ENCODE peak calls at places on chromosome 5, in eight cellular contexts. One of them, this sample, is unnamed.

GRCh38 chr5:36744041-36744677 is 132.4 kb upstream of the NIPBL start:
- DNase-seq in GM23338: no peak
- DNase-seq in activated T-cell treated with anti-CD3 and anti-CD28 coated beads for 24 hours: no peak
- DNase-seq in OCI-LY7: no peak
- DNase-seq in T follicular helper cell: no peak
- DNase-seq in AG08396: no peak
- DNase-seq in HTR-8/SVneo: no peak
- DNase-seq in fibroblast of villous mesenchyme: peak
- DNase-seq in this sample: peak

GRCh38 chr5:180316586-180316985 is 24.7 kb upstream of the MAPK9 start:
- DNase-seq in HTR-8/SVneo: no peak
- DNase-seq in OCI-LY7: no peak
- DNase-seq in GM23338: no peak
- DNase-seq in T follicular helper cell: no peak
- DNase-seq in activated T-cell treated with anti-CD3 and anti-CD28 coated beads for 24 hours: no peak
- DNase-seq in AG08396: no peak
- DNase-seq in fibroblast of villous mesenchyme: no peak
- DNase-seq in this sample: no peak

GRCh38 chr5:177426566-177427210 is at the start of gene GRK6:
- DNase-seq in T follicular helper cell: peak
- DNase-seq in OCI-LY7: peak
- DNase-seq in fibroblast of villous mesenchyme: peak
- DNase-seq in HTR-8/SVneo: peak
- DNase-seq in activated T-cell treated with anti-CD3 and anti-CD28 coated beads for 24 hours: peak
- DNase-seq in GM23338: peak
- DNase-seq in AG08396: no peak
- DNase-seq in this sample: no peak

GRCh38 chr5:179232091-179232490 is 113.2 kb downstream of the ADAMTS2 start:
- DNase-seq in GM23338: no peak
- DNase-seq in activated T-cell treated with anti-CD3 and anti-CD28 coated beads for 24 hours: no peak
- DNase-seq in HTR-8/SVneo: no peak
- DNase-seq in fibroblast of villous mesenchyme: no peak
- DNase-seq in OCI-LY7: no peak
- DNase-seq in AG08396: no peak
- DNase-seq in T follicular helper cell: no peak
- DNase-seq in this sample: no peak

GRCh38 chr5:51380603-51381207 is 2.5 kb upstream of the ISL1 start:
- DNase-seq in activated T-cell treated with anti-CD3 and anti-CD28 coated beads for 24 hours: no peak
- DNase-seq in GM23338: peak
- DNase-seq in T follicular helper cell: no peak
- DNase-seq in OCI-LY7: peak
- DNase-seq in HTR-8/SVneo: no peak
- DNase-seq in AG08396: peak
- DNase-seq in fibroblast of villous mesenchyme: peak
- DNase-seq in this sample: peak

GRCh38 chr5:96177303-96177869 is 215.7 kb upstream of the ELL2 start:
- DNase-seq in GM23338: no peak
- DNase-seq in HTR-8/SVneo: peak
- DNase-seq in T follicular helper cell: no peak
- DNase-seq in AG08396: peak
- DNase-seq in activated T-cell treated with anti-CD3 and anti-CD28 coated beads for 24 hours: no peak
- DNase-seq in fibroblast of villous mesenchyme: peak
- DNase-seq in OCI-LY7: no peak
- DNase-seq in this sample: peak

GRCh38 chr5:116406306-116407041 is 168.1 kb downstream of the SEMA6A start:
- DNase-seq in activated T-cell treated with anti-CD3 and anti-CD28 coated beads for 24 hours: no peak
- DNase-seq in OCI-LY7: no peak
- DNase-seq in T follicular helper cell: no peak
- DNase-seq in AG08396: no peak
- DNase-seq in fibroblast of villous mesenchyme: no peak
- DNase-seq in GM23338: no peak
- DNase-seq in HTR-8/SVneo: no peak
- DNase-seq in this sample: no peak

GRCh38 chr5:60036539-60036938 is 143.0 kb upstream of the PDE4D start:
- DNase-seq in HTR-8/SVneo: no peak
- DNase-seq in AG08396: no peak
- DNase-seq in T follicular helper cell: no peak
- DNase-seq in fibroblast of villous mesenchyme: no peak
- DNase-seq in activated T-cell treated with anti-CD3 and anti-CD28 coated beads for 24 hours: no peak
- DNase-seq in OCI-LY7: no peak
- DNase-seq in GM23338: no peak
- DNase-seq in this sample: no peak

GRCh38 chr5:38379360-38379827 is 121.0 kb downstream of the EGFLAM start:
- DNase-seq in HTR-8/SVneo: no peak
- DNase-seq in activated T-cell treated with anti-CD3 and anti-CD28 coated beads for 24 hours: no peak
- DNase-seq in GM23338: peak
- DNase-seq in OCI-LY7: no peak
- DNase-seq in T follicular helper cell: no peak
- DNase-seq in fibroblast of villous mesenchyme: peak
- DNase-seq in AG08396: no peak
- DNase-seq in this sample: peak

GRCh38 chr5:180802325-180803180 is at the start of gene MGAT1:
- DNase-seq in GM23338: peak
- DNase-seq in T follicular helper cell: peak
- DNase-seq in fibroblast of villous mesenchyme: peak
- DNase-seq in OCI-LY7: peak
- DNase-seq in AG08396: peak
- DNase-seq in activated T-cell treated with anti-CD3 and anti-CD28 coated beads for 24 hours: peak
- DNase-seq in HTR-8/SVneo: peak
- DNase-seq in this sample: peak

GRCh38 chr5:14161825-14162556 is 18.8 kb downstream of the TRIO start:
- DNase-seq in OCI-LY7: no peak
- DNase-seq in AG08396: no peak
- DNase-seq in fibroblast of villous mesenchyme: peak
- DNase-seq in GM23338: no peak
- DNase-seq in activated T-cell treated with anti-CD3 and anti-CD28 coated beads for 24 hours: no peak
- DNase-seq in HTR-8/SVneo: no peak
- DNase-seq in T follicular helper cell: no peak
- DNase-seq in this sample: no peak

GRCh38 chr5:111066261-111066938 is 5.1 kb upstream of the TSLP start:
- DNase-seq in activated T-cell treated with anti-CD3 and anti-CD28 coated beads for 24 hours: no peak
- DNase-seq in AG08396: no peak
- DNase-seq in HTR-8/SVneo: no peak
- DNase-seq in GM23338: no peak
- DNase-seq in T follicular helper cell: no peak
- DNase-seq in OCI-LY7: no peak
- DNase-seq in fibroblast of villous mesenchyme: no peak
- DNase-seq in this sample: peak

GRCh38 chr5:144547098-144547499 is 376.4 kb downstream of the KCTD16 start:
- DNase-seq in fibroblast of villous mesenchyme: no peak
- DNase-seq in HTR-8/SVneo: no peak
- DNase-seq in T follicular helper cell: no peak
- DNase-seq in GM23338: no peak
- DNase-seq in AG08396: no peak
- DNase-seq in OCI-LY7: no peak
- DNase-seq in activated T-cell treated with anti-CD3 and anti-CD28 coated beads for 24 hours: no peak
- DNase-seq in this sample: no peak

GRCh38 chr5:83368317-83368716 is 103.2 kb upstream of the VCAN start:
- DNase-seq in T follicular helper cell: no peak
- DNase-seq in fibroblast of villous mesenchyme: peak
- DNase-seq in AG08396: no peak
- DNase-seq in HTR-8/SVneo: no peak
- DNase-seq in GM23338: no peak
- DNase-seq in OCI-LY7: no peak
- DNase-seq in activated T-cell treated with anti-CD3 and anti-CD28 coated beads for 24 hours: no peak
- DNase-seq in this sample: peak

GRCh38 chr5:90968319-90968718 is 409.7 kb downstream of the ADGRV1 start:
- DNase-seq in HTR-8/SVneo: no peak
- DNase-seq in activated T-cell treated with anti-CD3 and anti-CD28 coated beads for 24 hours: no peak
- DNase-seq in T follicular helper cell: no peak
- DNase-seq in GM23338: no peak
- DNase-seq in fibroblast of villous mesenchyme: peak
- DNase-seq in OCI-LY7: no peak
- DNase-seq in AG08396: no peak
- DNase-seq in this sample: peak

GRCh38 chr5:155260798-155261197 is 247.2 kb downstream of the KIF4B start:
- DNase-seq in OCI-LY7: peak
- DNase-seq in T follicular helper cell: no peak
- DNase-seq in HTR-8/SVneo: no peak
- DNase-seq in activated T-cell treated with anti-CD3 and anti-CD28 coated beads for 24 hours: no peak
- DNase-seq in GM23338: peak
- DNase-seq in fibroblast of villous mesenchyme: no peak
- DNase-seq in AG08396: no peak
- DNase-seq in this sample: no peak

GRCh38 chr5:83364322-83365299 is 106.9 kb upstream of the VCAN start:
- DNase-seq in fibroblast of villous mesenchyme: no peak
- DNase-seq in HTR-8/SVneo: no peak
- DNase-seq in OCI-LY7: no peak
- DNase-seq in GM23338: no peak
- DNase-seq in T follicular helper cell: no peak
- DNase-seq in AG08396: no peak
- DNase-seq in activated T-cell treated with anti-CD3 and anti-CD28 coated beads for 24 hours: no peak
- DNase-seq in this sample: no peak

GRCh38 chr5:108531367-108532211 is 149.7 kb upstream of the FBXL17 start:
- DNase-seq in fibroblast of villous mesenchyme: peak
- DNase-seq in HTR-8/SVneo: no peak
- DNase-seq in AG08396: no peak
- DNase-seq in OCI-LY7: no peak
- DNase-seq in GM23338: no peak
- DNase-seq in activated T-cell treated with anti-CD3 and anti-CD28 coated beads for 24 hours: no peak
- DNase-seq in T follicular helper cell: no peak
- DNase-seq in this sample: peak